ENCODE peak calls at places on chromosomes 13 and 19, in ten cellular contexts. M is transverse colon, H is suprapubic skin, U is upper lobe of left lung, T is spleen, Z is GM23338, J is GM12892, F is prostate gland, O is breast epithelium, Y is GM12891. G is an unnamed sample.

GRCh38 chr13:28347456-28348371 is 147.2 kb downstream of the FLT1 start:
- DNase-seq in Y (no peak), O (no peak), F (no peak), Z (no peak), J (no peak), M (no peak), H (no peak), U (no peak), T (no peak), G (no peak)

GRCh38 chr19:51586103-51586728 is 15.1 kb downstream of the ZNF175 start:
- DNase-seq in U (no peak), Z (no peak), F (no peak), T (no peak), O (no peak), H (no peak), Y (no peak), J (no peak), M (no peak), G (no peak)

GRCh38 chr13:102402292-102402691 is 444 bp upstream of the FGF14 start:
- DNase-seq in F (no peak), T (no peak), H (no peak), O (no peak), Z (peak), M (peak), U (peak), J (no peak), Y (no peak), G (no peak)

GRCh38 chr19:30679286-30679685 is 307.1 kb downstream of the ZNF536 start:
- DNase-seq in H (no peak), U (no peak), J (no peak), Z (no peak), F (no peak), Y (no peak), M (no peak), T (no peak), O (no peak), G (no peak)

GRCh38 chr19:19406878-19407639 is 1.6 kb downstream of the GATAD2A start:
- DNase-seq in Y (no peak), U (peak), J (no peak), M (peak), T (peak), F (peak), H (no peak), O (peak), Z (no peak), G (peak)

GRCh38 chr19:5302396-5302795 is 38.2 kb downstream of the PTPRS start:
- DNase-seq in F (no peak), J (no peak), T (no peak), M (no peak), H (no peak), O (no peak), Z (no peak), Y (no peak), U (no peak), G (no peak)

GRCh38 chr13:41061075-41061913 is at the start of gene WBP4:
- DNase-seq in H (peak), F (peak), U (peak), J (peak), O (peak), T (peak), Y (peak), Z (peak), M (peak), G (peak)

GRCh38 chr19:2176336-2176994 is 12.7 kb downstream of the DOT1L start:
- DNase-seq in Y (no peak), Z (no peak), U (peak), J (no peak), F (peak), T (no peak), H (no peak), O (no peak), M (no peak), G (no peak)

GRCh38 chr19:14117668-14118164 is at the start of gene PRKACA:
- DNase-seq in T (peak), O (peak), U (peak), H (peak), Z (peak), J (peak), Y (peak), F (peak), M (peak), G (peak)

GRCh38 chr13:64471916-64472315 is 2758.2 kb downstream of the PCDH9 start:
- DNase-seq in T (no peak), F (no peak), Y (no peak), M (no peak), U (no peak), J (no peak), Z (peak), O (no peak), H (no peak), G (no peak)

GRCh38 chr13:36275190-36276002 is 22.2 kb downstream of the CCDC169 start:
- DNase-seq in J (no peak), Z (peak), U (no peak), H (no peak), F (peak), T (no peak), M (no peak), Y (no peak), O (no peak), G (no peak)

GRCh38 chr19:31882709-31883108 is 462.7 kb upstream of the ZNF507 start:
- DNase-seq in O (no peak), M (no peak), H (no peak), U (no peak), T (no peak), Z (peak), Y (no peak), J (no peak), F (no peak), G (no peak)

GRCh38 chr13:112831801-112832200 is 137.2 kb upstream of the MCF2L start:
- DNase-seq in H (no peak), O (no peak), Z (no peak), M (no peak), U (no peak), Y (no peak), T (no peak), F (no peak), J (no peak), G (no peak)

GRCh38 chr13:51781246-51782022 is 22.5 kb downstream of the DHRS12 start:
- DNase-seq in Y (no peak), F (no peak), H (no peak), Z (peak), U (peak), O (no peak), T (no peak), M (no peak), J (no peak), G (peak)

DNA sequence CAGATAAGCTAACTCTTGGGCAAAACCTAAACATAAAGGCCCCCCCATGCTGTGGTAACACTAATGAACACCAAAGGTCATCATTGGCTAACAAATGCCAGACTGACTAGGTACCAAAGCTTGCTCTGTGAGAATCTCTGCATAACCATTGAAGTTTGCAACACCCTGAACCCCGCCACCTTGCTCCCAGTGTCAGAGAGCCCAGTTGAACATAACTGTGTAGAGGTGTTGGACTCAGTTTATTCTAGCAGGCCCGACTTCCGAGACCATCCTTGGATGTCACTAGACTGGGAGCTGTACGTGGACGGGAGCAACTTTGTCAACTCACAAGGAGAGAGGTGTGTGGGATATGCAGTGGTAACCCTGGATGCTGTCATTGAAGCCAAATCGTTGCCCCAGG is 602.2 kb downstream of the UQCRFS1 start:
- DNase-seq in U (no peak), J (no peak), H (no peak), Z (no peak), F (no peak), M (no peak), Y (no peak), O (no peak), T (no peak), G (no peak)
- TF ChIP-seq POLR2AphosphoS5 in U (no peak), J (no peak), H (no peak), Z (no peak), F (no peak), M (no peak), Y (no peak), O (no peak), T (no peak), G (no peak)

GRCh38 chr19:11198769-11199469 is 1.6 kb upstream of the KANK2 start:
- DNase-seq in Z (no peak), F (no peak), H (no peak), Y (no peak), M (no peak), T (no peak), O (no peak), U (no peak), J (no peak), G (no peak)

GRCh38 chr19:11195681-11196080 is 1.7 kb downstream of the KANK2 start:
- DNase-seq in M (no peak), Y (no peak), H (no peak), F (no peak), O (no peak), T (no peak), J (no peak), Z (no peak), U (no peak), G (no peak)

GRCh38 chr19:11198175-11198534 is 810 bp upstream of the KANK2 start:
- DNase-seq in Y (no peak), F (no peak), H (no peak), O (no peak), M (no peak), J (no peak), U (no peak), T (no peak), Z (no peak), G (no peak)

GRCh38 chr19:11196406-11197287 is 698 bp downstream of the KANK2 start:
- DNase-seq in T (peak), U (no peak), F (no peak), M (peak), Z (peak), O (no peak), J (no peak), H (no peak), Y (no peak), G (peak)

GRCh38 chr19:11197291-11198174 is at the start of gene KANK2:
- DNase-seq in T (peak), Y (peak), U (peak), F (peak), J (peak), O (peak), Z (peak), H (peak), M (peak), G (peak)
- TF ChIP-seq POLR2AphosphoS5 in T (peak), Y (no peak), U (peak), F (peak), J (no peak), O (peak), Z (peak), H (no peak), M (peak), G (peak)

GRCh38 chr13:113863511-113864302 is at the start of gene GAS6:
- DNase-seq in U (no peak), T (no peak), H (peak), M (peak), Y (peak), J (peak), O (peak), Z (peak), F (peak), G (peak)
- TF ChIP-seq POLR2AphosphoS5 in U (no peak), T (no peak), H (no peak), M (peak), Y (no peak), J (no peak), O (no peak), Z (no peak), F (no peak), G (no peak)

DNA sequence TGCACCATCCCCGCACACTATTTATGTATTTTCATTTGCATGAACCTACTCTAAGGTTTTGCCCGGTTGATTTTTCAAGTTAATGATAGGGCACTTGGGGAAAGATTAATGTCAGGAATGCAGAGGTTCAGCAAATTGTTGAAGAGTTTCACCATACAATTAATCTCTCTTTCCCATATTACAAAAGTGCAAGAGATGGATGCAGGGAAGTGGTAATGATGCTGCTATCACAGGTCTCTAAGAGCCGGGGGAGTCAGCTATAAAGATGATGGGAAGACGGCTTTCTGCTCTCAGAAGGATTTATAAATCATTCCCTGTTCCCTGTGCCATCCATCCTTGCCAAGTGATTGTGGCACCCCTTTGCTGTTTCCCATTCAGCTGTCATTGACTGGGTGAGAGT is 186.3 kb downstream of the IRS2 start:
- DNase-seq in O (no peak), M (no peak), H (no peak), U (no peak), J (no peak), F (no peak), Z (no peak), T (no peak), Y (no peak), G (no peak)
- TF ChIP-seq POLR2AphosphoS5 in O (no peak), M (no peak), H (no peak), U (no peak), J (no peak), F (no peak), Z (no peak), T (no peak), Y (no peak), G (no peak)

DNA sequence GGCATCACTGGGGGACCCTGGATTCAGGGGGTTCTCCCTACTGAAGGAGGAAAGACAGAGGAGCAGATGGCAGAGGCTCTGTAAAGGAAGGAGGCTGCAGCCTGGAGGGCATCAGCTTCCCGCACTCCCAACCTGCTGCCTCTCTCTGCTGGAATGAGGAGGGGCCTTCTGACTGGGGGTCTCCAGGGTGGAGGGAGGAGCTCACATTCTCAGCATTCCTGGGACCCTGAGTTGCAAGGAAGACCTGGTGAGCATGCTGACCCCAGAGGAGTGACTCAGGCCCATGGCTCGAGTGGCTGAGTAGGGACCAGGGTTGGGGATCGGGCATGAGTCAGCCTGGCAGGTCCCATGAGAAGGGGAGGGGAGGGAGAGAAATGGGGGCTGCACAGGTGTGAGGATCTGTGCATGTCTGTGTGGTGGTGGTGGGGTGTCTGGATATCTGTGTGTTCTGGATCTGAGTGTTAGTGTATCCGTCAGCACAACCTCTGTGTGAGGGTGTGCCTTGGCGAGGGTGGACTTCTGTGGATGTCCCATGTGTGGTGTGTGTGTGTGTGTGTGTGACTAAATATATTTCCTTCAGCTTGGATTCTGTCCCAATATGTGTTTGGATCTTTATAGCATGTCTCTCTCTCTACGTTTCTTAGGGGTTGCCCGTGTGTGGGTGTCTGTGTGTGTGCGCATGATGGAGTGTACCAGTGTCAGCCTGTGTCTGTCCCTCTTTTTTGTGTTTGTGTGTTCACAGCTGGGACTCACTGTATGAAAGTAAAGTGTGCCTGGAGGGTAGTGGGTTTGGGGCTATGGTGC is 4.6 kb downstream of the AXL start:
- DNase-seq in J (no peak), O (no peak), U (no peak), F (no peak), Z (peak), H (no peak), Y (no peak), M (no peak), T (no peak), G (no peak)
- TF ChIP-seq POLR2AphosphoS5 in J (no peak), O (no peak), U (no peak), F (no peak), Z (peak), H (no peak), Y (no peak), M (no peak), T (no peak), G (no peak)

GRCh38 chr13:98972059-98972458 is 5.8 kb downstream of the DOCK9 start:
- DNase-seq in F (no peak), U (no peak), M (no peak), Z (no peak), Y (no peak), H (no peak), T (no peak), J (no peak), O (no peak), G (no peak)

GRCh38 chr13:98975822-98976261 is 2.0 kb downstream of the DOCK9 start:
- DNase-seq in Z (peak), M (no peak), H (no peak), F (no peak), Y (no peak), O (no peak), T (no peak), J (no peak), U (peak), G (no peak)

GRCh38 chr13:98976338-98976737 is 1.5 kb downstream of the DOCK9 start:
- DNase-seq in Z (no peak), F (no peak), J (no peak), U (no peak), O (no peak), H (no peak), T (no peak), Y (no peak), M (no peak), G (no peak)

GRCh38 chr13:98972627-98973026 is 5.2 kb downstream of the DOCK9 start:
- DNase-seq in M (no peak), U (no peak), J (no peak), Z (no peak), F (no peak), T (no peak), Y (no peak), H (no peak), O (no peak), G (no peak)

GRCh38 chr13:98974053-98974452 is 3.8 kb downstream of the DOCK9 start:
- DNase-seq in F (no peak), M (no peak), H (no peak), T (no peak), U (no peak), O (no peak), Z (no peak), Y (no peak), J (no peak), G (no peak)
- TF ChIP-seq POLR2AphosphoS5 in F (no peak), M (no peak), H (no peak), T (no peak), U (no peak), O (no peak), Z (no peak), Y (no peak), J (no peak), G (no peak)

DNA sequence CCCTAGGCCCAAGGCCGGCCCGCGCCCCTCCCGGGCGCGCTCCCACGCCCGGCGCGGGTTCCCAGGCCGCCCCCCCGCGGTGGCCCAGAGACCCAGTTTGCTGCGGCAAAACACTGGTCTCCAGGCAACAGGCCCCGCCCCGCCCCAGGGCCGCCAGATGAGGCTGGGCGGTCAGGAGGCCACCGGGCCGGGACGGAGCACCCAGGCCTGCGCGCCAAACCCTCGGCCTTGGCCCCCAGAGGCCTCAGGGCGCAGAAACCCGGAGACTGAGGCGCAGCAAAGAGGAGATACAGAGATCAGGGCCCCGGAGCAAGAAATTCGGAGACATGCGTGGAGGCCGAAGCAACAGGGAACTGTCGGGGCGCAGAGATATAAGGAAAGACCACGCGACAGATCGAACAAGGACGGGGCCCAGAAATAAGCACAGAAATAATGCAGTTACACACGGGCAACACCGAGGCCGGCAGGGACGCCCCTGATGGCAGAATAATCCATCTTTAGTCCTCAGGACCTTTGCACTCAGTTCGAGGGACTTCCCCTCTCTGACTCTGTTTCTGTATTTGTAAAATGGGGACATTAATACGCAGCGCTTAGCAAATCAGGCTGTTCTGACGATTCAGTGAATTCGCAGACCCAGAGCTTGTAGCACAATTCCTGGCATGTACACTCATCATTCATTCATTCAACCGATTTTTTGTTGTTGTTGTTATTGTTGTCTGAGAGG is 20.8 kb upstream of the ERCC1 start:
- DNase-seq in Y (peak), O (peak), F (peak), M (peak), J (peak), Z (peak), H (peak), U (peak), T (peak), G (peak)
- TF ChIP-seq POLR2AphosphoS5 in Y (no peak), O (peak), F (peak), M (peak), J (no peak), Z (peak), H (peak), U (peak), T (peak), G (peak)